ENCODE peak calls at places on chromosomes 3 and 15, in five cellular contexts. F, Q, S, K and W are unnamed samples.

GRCh38 chr15:75431682-75432081 is 19.8 kb downstream of the SIN3A start:
- DNase-seq in F (no peak), Q (no peak), S (no peak), K (no peak), W (no peak)

GRCh38 chr3:183122257-183122932 is 23.1 kb upstream of the MCCC1 start:
- DNase-seq in F (peak; percentile 54), Q (no peak), S (no peak), K (peak; percentile 18), W (peak; percentile 38)

GRCh38 chr15:69849232-69849610 is 248.5 kb downstream of the TLE3 start:
- DNase-seq in F (no peak), Q (no peak), S (no peak), K (no peak), W (no peak)

GRCh38 chr15:40323239-40323952 is at the start of gene INAFM2:
- DNase-seq in F (peak; percentile 95), Q (peak; percentile 92), S (peak; percentile 48), K (peak; percentile 89), W (peak; percentile 81)

GRCh38 chr3:130258532-130258952 is 86.9 kb upstream of the COL6A5 start:
- DNase-seq in F (peak; percentile 10), Q (no peak), S (no peak), K (no peak), W (no peak)

GRCh38 chr15:40875996-40876740 is 2.1 kb upstream of the RHOV start:
- DNase-seq in F (no peak), Q (no peak), S (no peak), K (no peak), W (no peak)

GRCh38 chr15:92597548-92597947 is 58.0 kb downstream of the FAM174B start:
- DNase-seq in F (no peak), Q (no peak), S (no peak), K (no peak), W (no peak)

GRCh38 chr3:170589113-170589512 is 3.2 kb upstream of the SLC7A14 start:
- DNase-seq in F (no peak), Q (no peak), S (no peak), K (no peak), W (no peak)

GRCh38 chr3:196238612-196239190 is 22.4 kb downstream of the SLC51A start:
- DNase-seq in F (no peak), Q (no peak), S (no peak), K (no peak), W (no peak)

GRCh38 chr3:104411760-104412159 is 954.9 kb upstream of the ALCAM start:
- DNase-seq in F (no peak), Q (no peak), S (no peak), K (no peak), W (no peak)

DNA sequence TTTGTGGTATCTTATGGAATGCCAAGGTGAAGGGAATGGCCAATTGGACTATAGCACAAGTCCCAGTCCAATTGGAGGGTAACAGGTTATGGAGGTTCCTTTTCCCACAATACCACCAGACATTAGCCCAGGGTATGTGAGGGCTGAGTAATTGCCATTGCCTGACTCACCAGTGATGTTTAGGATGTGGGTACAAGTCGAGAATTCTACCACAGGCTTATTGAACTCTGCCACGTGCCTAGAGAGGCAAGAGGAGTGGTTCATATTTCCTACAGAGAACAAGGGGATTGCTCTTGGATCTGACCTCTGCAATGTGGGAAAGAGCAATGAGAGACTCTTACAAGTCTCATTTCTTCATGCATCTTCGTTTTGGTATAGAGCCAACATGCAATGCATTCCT is 85.0 kb upstream of the XCR1 start:
- DNase-seq in F (no peak), Q (no peak), S (no peak), K (no peak), W (no peak)
- TF ChIP-seq CEBPB in F (no peak), Q (no peak), S (no peak), K (no peak), W (no peak)

DNA sequence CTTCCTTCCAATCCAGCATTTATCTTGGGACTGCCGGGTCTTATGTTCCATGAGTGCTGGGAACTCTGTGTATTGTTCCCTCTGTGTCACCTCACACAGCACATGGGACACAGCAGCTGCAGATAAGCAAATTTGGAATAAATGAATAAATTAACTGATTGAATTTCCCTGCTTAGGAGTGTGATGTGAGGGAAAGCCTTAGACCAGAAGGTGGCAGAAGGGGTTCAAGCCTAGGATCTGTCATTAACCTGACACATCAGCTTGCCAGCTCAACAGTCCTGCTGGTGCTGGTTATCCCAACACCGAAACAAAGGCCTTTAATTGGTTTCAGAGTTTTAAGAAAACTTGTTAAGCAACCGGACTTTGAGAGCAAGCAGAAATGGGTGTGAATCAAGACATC is 114.4 kb downstream of the OXSM start:
- DNase-seq in F (no peak), Q (no peak), S (no peak), K (no peak), W (no peak)
- TF ChIP-seq SRF in F (no peak), Q (no peak), S (no peak), K (no peak), W (no peak)

DNA sequence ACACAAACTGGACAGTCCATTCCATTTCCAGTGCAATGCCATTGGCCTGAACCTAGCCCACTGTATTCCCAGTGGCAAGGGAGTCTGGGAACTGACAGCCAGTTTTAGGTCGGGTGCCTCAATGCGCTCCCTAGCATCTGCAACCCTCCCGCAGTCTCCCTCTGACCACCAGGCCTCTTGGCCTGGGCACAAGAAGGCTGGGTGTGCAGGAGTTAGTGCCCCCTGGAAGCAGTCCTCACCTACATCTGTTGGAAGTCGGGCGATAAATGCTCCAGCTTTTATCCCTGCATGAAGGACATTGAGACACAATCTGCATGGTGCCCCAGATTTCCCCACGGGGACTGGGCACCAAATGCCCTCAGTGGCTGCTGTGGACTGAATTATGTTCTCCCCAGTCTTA is 12.7 kb downstream of the C3orf22 start:
- DNase-seq in F (no peak), Q (no peak), S (no peak), K (no peak), W (no peak)
- TF ChIP-seq SP1 in F (no peak), Q (no peak), S (no peak), K (no peak), W (no peak)

GRCh38 chr15:100093211-100094126 is 248.3 kb downstream of the ADAMTS17 start:
- DNase-seq in F (no peak), Q (no peak), S (no peak), K (no peak), W (no peak)
- TF ChIP-seq CEBPB in F (no peak), Q (no peak), S (no peak), K (no peak), W (no peak)

DNA sequence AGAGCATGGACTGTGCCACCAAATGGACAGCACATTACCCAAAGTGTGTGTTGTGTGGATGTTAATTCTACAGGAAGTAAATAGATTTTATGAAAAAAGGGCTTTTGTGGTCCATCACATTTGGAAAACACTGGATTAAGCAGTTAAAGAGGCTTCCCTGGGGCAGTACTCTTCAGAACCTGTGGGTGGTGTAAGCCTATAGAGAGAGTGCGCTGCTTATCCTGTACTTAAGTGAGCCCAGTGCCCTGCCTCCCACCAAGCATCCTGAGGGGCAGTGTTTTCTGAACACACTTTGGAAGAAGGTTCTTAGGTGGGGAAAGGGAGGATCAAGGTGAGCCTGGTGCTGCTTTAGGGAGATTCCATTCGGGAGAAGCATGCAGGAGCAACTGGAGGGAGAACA is 10.9 kb downstream of the TTLL3 start:
- DNase-seq in F (no peak), Q (no peak), S (no peak), K (peak; percentile 30), W (no peak)
- TF ChIP-seq SRF in F (no peak), Q (no peak), S (no peak), K (no peak), W (no peak)

GRCh38 chr3:38599886-38600285 is 49.6 kb downstream of the SCN5A start:
- DNase-seq in F (no peak), Q (no peak), S (no peak), K (no peak), W (no peak)
- TF ChIP-seq SP1 in F (no peak), Q (no peak), S (no peak), K (no peak), W (no peak)